ENCODE peak calls at places on chromosome 4, in ten cellular contexts. J is kidney epithelial cell; R is GM12864; L is EL; F is CD4-positive, alpha-beta memory T cell; K is MM.1S; T is WTC11; W is ascending aorta; P is omental fat pad; Y is GM23338. Z is an unnamed sample.

GRCh38 chr4:8392591-8393190 is 47.8 kb downstream of the ACOX3 start:
- DNase-seq in J (no peak), R (no peak), L (no peak), F (no peak), K (no peak), T (no peak), W (no peak), P (no peak), Y (no peak), Z (no peak)

GRCh38 chr4:1534076-1534872 is 128.0 kb upstream of the NKX1-1 start:
- DNase-seq in J (no peak), R (no peak), L (no peak), F (no peak), K (no peak), T (no peak), W (no peak), P (no peak), Y (no peak), Z (no peak)

GRCh38 chr4:181432347-181432746 is 810.9 kb upstream of the TENM3 start:
- DNase-seq in J (no peak), R (no peak), L (no peak), F (no peak), K (no peak), T (peak), W (no peak), P (no peak), Y (peak), Z (no peak)

GRCh38 chr4:175833574-175834350 is 21.7 kb upstream of the GPM6A start:
- DNase-seq in J (no peak), R (no peak), L (no peak), F (no peak), K (no peak), T (no peak), W (no peak), P (no peak), Y (peak), Z (no peak)

GRCh38 chr4:1903035-1903434 is 31.8 kb downstream of the NSD2 start:
- DNase-seq in J (no peak), R (no peak), L (no peak), F (no peak), K (no peak), T (no peak), W (no peak), P (no peak), Y (no peak), Z (no peak)

GRCh38 chr4:82372502-82372873 is 1.3 kb downstream of the HNRNPD start:
- DNase-seq in J (no peak), R (no peak), L (peak), F (peak), K (peak), T (peak), W (no peak), P (no peak), Y (peak), Z (peak)

GRCh38 chr4:6916069-6916586 is 6.5 kb downstream of the TBC1D14 start:
- DNase-seq in J (no peak), R (no peak), L (no peak), F (no peak), K (no peak), T (no peak), W (no peak), P (no peak), Y (no peak), Z (no peak)

GRCh38 chr4:163493643-163494359 is 689 bp upstream of the TMA16 start:
- DNase-seq in J (no peak), R (peak), L (no peak), F (no peak), K (peak), T (no peak), W (no peak), P (no peak), Y (no peak), Z (peak)

GRCh38 chr4:47933798-47934197 is 19.4 kb upstream of the NFXL1 start:
- DNase-seq in J (no peak), R (no peak), L (peak), F (peak), K (peak), T (no peak), W (no peak), P (no peak), Y (peak), Z (peak)

Z was measured in Karpas-422.